ENCODE peak calls at places on chromosomes 12 and 14, in five cellular contexts. B is foreskin keratinocyte; R is effector memory CD4-positive, alpha-beta T cell; A is hepatocyte; J is testis. I is an unnamed sample.
A peak's percentile ranks its signal among the peaks of the same experiment; 100 is the strongest.

GRCh38 chr12:53219116-53219955 is 12.3 kb upstream of the ITGB7 start:
- DNase-seq in B (no peak), R (peak; percentile 26), A (peak; percentile 54), J (no peak), I (no peak)

GRCh38 chr12:23376238-23376637 is 573.2 kb downstream of the SOX5 start:
- DNase-seq in B (no peak), R (no peak), A (no peak), J (no peak), I (no peak)

GRCh38 chr14:32896979-32897723 is 41.5 kb upstream of the NPAS3 start:
- DNase-seq in B (no peak), R (no peak), A (no peak), J (no peak), I (no peak)

GRCh38 chr14:54472291-54472690 is 16.5 kb downstream of the GMFB start:
- DNase-seq in B (no peak), R (no peak), A (no peak), J (no peak), I (no peak)

GRCh38 chr14:85947461-85947860 is 417.5 kb downstream of the FLRT2 start:
- DNase-seq in B (no peak), R (no peak), A (no peak), J (no peak), I (no peak)

GRCh38 chr12:130456375-130457199 is 118.9 kb downstream of the PIWIL1 start:
- DNase-seq in B (no peak), R (no peak), A (peak; percentile 24), J (peak; percentile 53), I (peak; percentile 78)

GRCh38 chr14:32933943-32934890 is 4.5 kb upstream of the NPAS3 start:
- DNase-seq in B (no peak), R (no peak), A (peak; percentile 45), J (peak; percentile 26), I (peak; percentile 37)

GRCh38 chr14:100193417-100194357 is 34.2 kb upstream of the DEGS2 start:
- DNase-seq in B (no peak), R (no peak), A (no peak), J (no peak), I (peak; percentile 28)

GRCh38 chr14:23141706-23142467 is 22.8 kb upstream of the CEBPE start:
- DNase-seq in B (no peak), R (no peak), A (peak; percentile 50), J (peak; percentile 72), I (peak; percentile 82)

GRCh38 chr12:6423267-6424007 is 21.3 kb upstream of the CD27 start:
- DNase-seq in B (peak; percentile 45), R (peak; percentile 57), A (peak; percentile 93), J (peak; percentile 91), I (peak; percentile 91)
- H3K27ac ChIP-seq in B (no peak overlapping the region), R (peak overlapping the region; percentile 15), A (no peak overlapping the region), J (no peak overlapping the region), I (no peak overlapping the region)

GRCh38 chr14:91896419-91896818 is 29.1 kb upstream of the TC2N start:
- DNase-seq in B (no peak), R (no peak), A (no peak), J (no peak), I (no peak)
- H3K4me1 ChIP-seq in B (no peaks in the 10 kb centered on the region), R (no peaks in the 10 kb centered on the region), A (peaks cover 5% of the 10 kb centered on the region), J (peaks cover 47% of the 10 kb centered on the region), I (peaks cover 63% of the 10 kb centered on the region)

GRCh38 chr12:109087250-109087649 is 6.0 kb downstream of the ALKBH2 start:
- DNase-seq in B (no peak), R (no peak), A (no peak), J (no peak), I (peak; percentile 54)

GRCh38 chr12:109082751-109083150 is 10.5 kb downstream of the ALKBH2 start:
- DNase-seq in B (no peak), R (no peak), A (no peak), J (no peak), I (no peak)

GRCh38 chr12:109088818-109089217 is 4.5 kb downstream of the ALKBH2 start:
- DNase-seq in B (no peak), R (no peak), A (no peak), J (no peak), I (no peak)

GRCh38 chr12:109084425-109084824 is 8.8 kb downstream of the ALKBH2 start:
- DNase-seq in B (no peak), R (no peak), A (no peak), J (no peak), I (no peak)

GRCh38 chr12:109085590-109085989 is 7.7 kb downstream of the ALKBH2 start:
- DNase-seq in B (no peak), R (no peak), A (no peak), J (no peak), I (no peak)
- H3K27ac ChIP-seq in B (no peak overlapping the region), R (no peak overlapping the region), A (no peak overlapping the region), J (no peak overlapping the region), I (no peak overlapping the region)

DNA sequence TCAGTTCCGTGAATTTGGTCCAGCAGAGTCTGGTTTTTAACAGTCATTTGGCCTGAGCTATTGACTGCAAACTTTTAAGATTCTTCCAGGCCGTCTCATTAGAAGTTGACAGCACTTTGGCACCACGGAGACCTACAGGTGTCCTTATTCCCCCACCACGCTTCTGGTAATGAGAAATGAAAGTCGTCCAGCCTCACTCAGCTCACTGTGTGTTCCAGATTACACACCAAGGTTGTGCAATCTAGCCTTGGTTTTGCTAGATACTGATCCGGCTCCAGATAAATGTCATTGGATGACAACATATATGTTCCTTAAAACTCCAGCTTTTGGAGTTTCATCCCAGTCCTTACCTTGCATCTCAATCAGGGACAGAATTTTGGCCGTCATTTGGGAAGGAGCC is 210.4 kb downstream of the CHST11 start:
- DNase-seq in B (no peak), R (no peak), A (peak; percentile 28), J (no peak), I (peak; percentile 67)
- H3K4me1 ChIP-seq in B (peaks cover 19% of the 10 kb centered on the region), R (peaks cover 29% of the 10 kb centered on the region), A (peaks cover 40% of the 10 kb centered on the region), J (peaks cover 55% of the 10 kb centered on the region), I (peaks cover 65% of the 10 kb centered on the region)

GRCh38 chr12:32036477-32037263 is 70.0 kb upstream of the BICD1 start:
- DNase-seq in B (no peak), R (no peak), A (no peak), J (no peak), I (no peak)

GRCh38 chr12:32034045-32034444 is 72.6 kb upstream of the BICD1 start:
- DNase-seq in B (no peak), R (no peak), A (peak; percentile 56), J (no peak), I (no peak)

GRCh38 chr12:32043928-32044549 is 62.6 kb upstream of the BICD1 start:
- DNase-seq in B (peak; percentile 23), R (no peak), A (peak; percentile 53), J (no peak), I (no peak)

GRCh38 chr12:32039917-32040575 is 66.6 kb upstream of the BICD1 start:
- DNase-seq in B (no peak), R (no peak), A (no peak), J (peak; percentile 54), I (no peak)

GRCh38 chr12:32039341-32039740 is 67.3 kb upstream of the BICD1 start:
- DNase-seq in B (no peak), R (no peak), A (peak; percentile 42), J (peak; percentile 41), I (no peak)
- H3K27ac ChIP-seq in B (no peak overlapping the region), R (no peak overlapping the region), A (peak overlapping the region; percentile 13), J (peak overlapping the region; percentile 14), I (no peak overlapping the region)

GRCh38 chr14:96086574-96087077 is 47.5 kb downstream of the C14orf132 start:
- DNase-seq in B (no peak), R (no peak), A (no peak), J (no peak), I (no peak)
- H3K4me1 ChIP-seq in B (peaks cover 3% of the 10 kb centered on the region), R (no peaks in the 10 kb centered on the region), A (peaks cover 7% of the 10 kb centered on the region), J (no peaks in the 10 kb centered on the region), I (peaks cover 12% of the 10 kb centered on the region)

GRCh38 chr12:113831016-113831415 is 135.1 kb downstream of the RBM19 start:
- DNase-seq in B (no peak), R (no peak), A (no peak), J (no peak), I (no peak)
- H3K27ac ChIP-seq in B (no peak overlapping the region), R (no peak overlapping the region), A (no peak overlapping the region), J (no peak overlapping the region), I (no peak overlapping the region)

DNA sequence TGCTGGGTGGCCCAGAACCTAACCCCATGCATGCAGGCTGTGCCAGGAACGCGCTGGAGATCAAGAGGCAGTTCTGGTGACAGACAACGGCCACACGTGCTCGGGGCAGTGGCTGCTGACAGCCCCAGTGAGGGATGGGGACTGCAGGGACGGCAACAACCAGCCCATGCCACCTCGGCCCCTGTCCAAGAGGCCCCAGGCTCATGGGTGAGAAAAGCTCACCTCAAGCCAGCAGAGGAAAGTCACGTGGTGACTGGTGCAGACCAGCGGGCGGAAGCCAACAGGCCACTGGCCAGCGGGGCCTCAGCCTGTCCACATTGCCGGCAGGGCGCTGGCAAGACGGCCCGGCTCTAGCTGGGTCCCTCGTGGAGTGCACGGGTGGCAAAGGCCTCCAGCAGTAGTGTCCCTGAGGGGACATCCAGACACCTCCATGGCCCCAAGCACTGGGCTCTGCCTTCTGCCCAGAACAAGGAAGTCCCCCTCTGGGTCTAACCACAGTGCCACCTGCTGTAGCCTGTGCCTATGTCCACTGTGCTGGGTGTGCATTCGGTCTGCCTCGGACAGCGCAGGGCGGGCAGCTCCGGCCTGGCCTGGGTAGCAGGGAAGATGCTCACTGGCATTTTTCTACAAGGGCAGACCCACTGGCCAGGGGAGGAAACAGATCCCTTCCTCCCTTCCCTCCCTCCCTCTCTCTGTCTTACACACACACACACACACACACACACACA is 134.1 kb downstream of the NCOR2 start:
- DNase-seq in B (no peak), R (no peak), A (no peak), J (peak; percentile 41), I (no peak)
- H3K4me1 ChIP-seq in B (no peaks in the 10 kb centered on the region), R (no peaks in the 10 kb centered on the region), A (peaks cover 9% of the 10 kb centered on the region), J (peaks cover 18% of the 10 kb centered on the region), I (no peaks in the 10 kb centered on the region)

GRCh38 chr12:91127751-91128150 is 16.5 kb upstream of the LUM start:
- DNase-seq in B (peak; percentile 57), R (no peak), A (peak; percentile 45), J (no peak), I (no peak)
- H3K27ac ChIP-seq in B (no peak overlapping the region), R (no peak overlapping the region), A (peak overlapping the region; percentile 22), J (no peak overlapping the region), I (no peak overlapping the region)

GRCh38 chr14:104970231-104971068 is 7.7 kb downstream of the AHNAK2 start:
- DNase-seq in B (peak; percentile 83), R (no peak), A (peak; percentile 66), J (no peak), I (no peak)
- H3K4me1 ChIP-seq in B (peaks cover 18% of the 10 kb centered on the region), R (peaks cover 2% of the 10 kb centered on the region), A (peaks cover 58% of the 10 kb centered on the region), J (peaks cover 27% of the 10 kb centered on the region), I (peaks cover 55% of the 10 kb centered on the region)